ENCODE peak calls at places on chromosomes 1 and 21, in six cellular contexts. One of them, this sample, is unnamed.

GRCh38 chr1:205719762-205720161 is 30.2 kb downstream of the NUCKS1 start:
- DNase-seq in suprapubic skin: no peak
- DNase-seq in stimulated activated CD8-positive, alpha-beta memory T cell treated with anti-CD3 and anti-CD28 coated beads, Interleukin-15, amount 100 ng/mL, for 1 hour: no peak
- DNase-seq in SHP77: no peak
- DNase-seq in astrocyte: no peak
- DNase-seq in amygdala: no peak
- DNase-seq in this sample: no peak

GRCh38 chr1:184482113-184482512 is 95.3 kb downstream of the C1orf21 start:
- DNase-seq in suprapubic skin: peak
- DNase-seq in stimulated activated CD8-positive, alpha-beta memory T cell treated with anti-CD3 and anti-CD28 coated beads, Interleukin-15, amount 100 ng/mL, for 1 hour: no peak
- DNase-seq in SHP77: no peak
- DNase-seq in astrocyte: no peak
- DNase-seq in amygdala: no peak
- DNase-seq in this sample: no peak

GRCh38 chr21:25952306-25952705 is 217.5 kb downstream of the GABPA start:
- DNase-seq in suprapubic skin: no peak
- DNase-seq in stimulated activated CD8-positive, alpha-beta memory T cell treated with anti-CD3 and anti-CD28 coated beads, Interleukin-15, amount 100 ng/mL, for 1 hour: no peak
- DNase-seq in SHP77: no peak
- DNase-seq in astrocyte: no peak
- DNase-seq in amygdala: no peak
- DNase-seq in this sample: no peak

GRCh38 chr1:205977348-205978014 is 25.7 kb downstream of the RAB7B start:
- DNase-seq in suprapubic skin: no peak
- DNase-seq in stimulated activated CD8-positive, alpha-beta memory T cell treated with anti-CD3 and anti-CD28 coated beads, Interleukin-15, amount 100 ng/mL, for 1 hour: peak
- DNase-seq in SHP77: peak
- DNase-seq in astrocyte: peak
- DNase-seq in amygdala: peak
- DNase-seq in this sample: peak

GRCh38 chr1:222792744-222793143 is 22.1 kb upstream of the DISP1 start:
- DNase-seq in suprapubic skin: no peak
- DNase-seq in stimulated activated CD8-positive, alpha-beta memory T cell treated with anti-CD3 and anti-CD28 coated beads, Interleukin-15, amount 100 ng/mL, for 1 hour: no peak
- DNase-seq in SHP77: no peak
- DNase-seq in astrocyte: no peak
- DNase-seq in amygdala: no peak
- DNase-seq in this sample: no peak

GRCh38 chr1:22619808-22620207 is 16.6 kb upstream of the C1QA start:
- DNase-seq in suprapubic skin: no peak
- DNase-seq in stimulated activated CD8-positive, alpha-beta memory T cell treated with anti-CD3 and anti-CD28 coated beads, Interleukin-15, amount 100 ng/mL, for 1 hour: no peak
- DNase-seq in SHP77: no peak
- DNase-seq in astrocyte: no peak
- DNase-seq in amygdala: no peak
- DNase-seq in this sample: no peak

GRCh38 chr1:1185101-1185765 is 11.6 kb downstream of the TTLL10 start:
- DNase-seq in suprapubic skin: no peak
- DNase-seq in stimulated activated CD8-positive, alpha-beta memory T cell treated with anti-CD3 and anti-CD28 coated beads, Interleukin-15, amount 100 ng/mL, for 1 hour: no peak
- DNase-seq in SHP77: peak
- DNase-seq in astrocyte: no peak
- DNase-seq in amygdala: peak
- DNase-seq in this sample: no peak

GRCh38 chr1:16276302-16277020 is 39.5 kb upstream of the CPLANE2 start:
- DNase-seq in suprapubic skin: no peak
- DNase-seq in stimulated activated CD8-positive, alpha-beta memory T cell treated with anti-CD3 and anti-CD28 coated beads, Interleukin-15, amount 100 ng/mL, for 1 hour: no peak
- DNase-seq in SHP77: no peak
- DNase-seq in astrocyte: no peak
- DNase-seq in amygdala: no peak
- DNase-seq in this sample: no peak

GRCh38 chr1:28134651-28135207 is 41.8 kb downstream of the PTAFR start:
- DNase-seq in suprapubic skin: no peak
- DNase-seq in stimulated activated CD8-positive, alpha-beta memory T cell treated with anti-CD3 and anti-CD28 coated beads, Interleukin-15, amount 100 ng/mL, for 1 hour: no peak
- DNase-seq in SHP77: no peak
- DNase-seq in astrocyte: no peak
- DNase-seq in amygdala: no peak
- DNase-seq in this sample: no peak

GRCh38 chr1:212162635-212163034 is 122.6 kb upstream of the PPP2R5A start:
- DNase-seq in suprapubic skin: no peak
- DNase-seq in stimulated activated CD8-positive, alpha-beta memory T cell treated with anti-CD3 and anti-CD28 coated beads, Interleukin-15, amount 100 ng/mL, for 1 hour: no peak
- DNase-seq in SHP77: peak
- DNase-seq in astrocyte: peak
- DNase-seq in amygdala: no peak
- DNase-seq in this sample: peak

GRCh38 chr1:198179556-198179981 is 22.8 kb downstream of the NEK7 start:
- DNase-seq in suprapubic skin: no peak
- DNase-seq in stimulated activated CD8-positive, alpha-beta memory T cell treated with anti-CD3 and anti-CD28 coated beads, Interleukin-15, amount 100 ng/mL, for 1 hour: no peak
- DNase-seq in SHP77: no peak
- DNase-seq in astrocyte: peak
- DNase-seq in amygdala: no peak
- DNase-seq in this sample: no peak

GRCh38 chr1:54846301-54846700 is 40.7 kb downstream of the DHCR24 start:
- DNase-seq in suprapubic skin: no peak
- DNase-seq in stimulated activated CD8-positive, alpha-beta memory T cell treated with anti-CD3 and anti-CD28 coated beads, Interleukin-15, amount 100 ng/mL, for 1 hour: no peak
- DNase-seq in SHP77: no peak
- DNase-seq in astrocyte: no peak
- DNase-seq in amygdala: no peak
- DNase-seq in this sample: no peak

GRCh38 chr1:76240321-76240720 is 165.8 kb downstream of the ST6GALNAC3 start:
- DNase-seq in suprapubic skin: no peak
- DNase-seq in stimulated activated CD8-positive, alpha-beta memory T cell treated with anti-CD3 and anti-CD28 coated beads, Interleukin-15, amount 100 ng/mL, for 1 hour: no peak
- DNase-seq in SHP77: no peak
- DNase-seq in astrocyte: peak
- DNase-seq in amygdala: no peak
- DNase-seq in this sample: no peak

GRCh38 chr1:214338212-214338611 is 57.3 kb downstream of the SMYD2 start:
- DNase-seq in suprapubic skin: no peak
- DNase-seq in stimulated activated CD8-positive, alpha-beta memory T cell treated with anti-CD3 and anti-CD28 coated beads, Interleukin-15, amount 100 ng/mL, for 1 hour: no peak
- DNase-seq in SHP77: no peak
- DNase-seq in astrocyte: no peak
- DNase-seq in amygdala: no peak
- DNase-seq in this sample: no peak

GRCh38 chr1:43302721-43303476 is 2.1 kb downstream of the TIE1 start:
- DNase-seq in suprapubic skin: no peak
- DNase-seq in stimulated activated CD8-positive, alpha-beta memory T cell treated with anti-CD3 and anti-CD28 coated beads, Interleukin-15, amount 100 ng/mL, for 1 hour: no peak
- DNase-seq in SHP77: no peak
- DNase-seq in astrocyte: peak
- DNase-seq in amygdala: no peak
- DNase-seq in this sample: no peak

GRCh38 chr1:2506007-2506860 is 20.2 kb downstream of the PANK4 start:
- DNase-seq in suprapubic skin: no peak
- DNase-seq in stimulated activated CD8-positive, alpha-beta memory T cell treated with anti-CD3 and anti-CD28 coated beads, Interleukin-15, amount 100 ng/mL, for 1 hour: no peak
- DNase-seq in SHP77: no peak
- DNase-seq in astrocyte: no peak
- DNase-seq in amygdala: no peak
- DNase-seq in this sample: no peak

GRCh38 chr1:51953079-51953478 is 37.4 kb downstream of the RAB3B start:
- DNase-seq in suprapubic skin: no peak
- DNase-seq in stimulated activated CD8-positive, alpha-beta memory T cell treated with anti-CD3 and anti-CD28 coated beads, Interleukin-15, amount 100 ng/mL, for 1 hour: no peak
- DNase-seq in SHP77: no peak
- DNase-seq in astrocyte: no peak
- DNase-seq in amygdala: no peak
- DNase-seq in this sample: no peak

GRCh38 chr1:154418062-154418897 is 13.1 kb downstream of the IL6R start:
- DNase-seq in suprapubic skin: no peak
- DNase-seq in stimulated activated CD8-positive, alpha-beta memory T cell treated with anti-CD3 and anti-CD28 coated beads, Interleukin-15, amount 100 ng/mL, for 1 hour: no peak
- DNase-seq in SHP77: peak
- DNase-seq in astrocyte: peak
- DNase-seq in amygdala: no peak
- DNase-seq in this sample: no peak

GRCh38 chr1:156126043-156126700 is 11.7 kb downstream of the LMNA start:
- DNase-seq in suprapubic skin: peak
- DNase-seq in stimulated activated CD8-positive, alpha-beta memory T cell treated with anti-CD3 and anti-CD28 coated beads, Interleukin-15, amount 100 ng/mL, for 1 hour: no peak
- DNase-seq in SHP77: peak
- DNase-seq in astrocyte: peak
- DNase-seq in amygdala: peak
- DNase-seq in this sample: peak

GRCh38 chr1:114632427-114632826 is 37.4 kb downstream of the DENND2C start:
- DNase-seq in suprapubic skin: no peak
- DNase-seq in stimulated activated CD8-positive, alpha-beta memory T cell treated with anti-CD3 and anti-CD28 coated beads, Interleukin-15, amount 100 ng/mL, for 1 hour: no peak
- DNase-seq in SHP77: no peak
- DNase-seq in astrocyte: no peak
- DNase-seq in amygdala: no peak
- DNase-seq in this sample: no peak

GRCh38 chr1:185054365-185055060 is 9.2 kb downstream of the RNF2 start:
- DNase-seq in suprapubic skin: no peak
- DNase-seq in stimulated activated CD8-positive, alpha-beta memory T cell treated with anti-CD3 and anti-CD28 coated beads, Interleukin-15, amount 100 ng/mL, for 1 hour: no peak
- DNase-seq in SHP77: no peak
- DNase-seq in astrocyte: no peak
- DNase-seq in amygdala: no peak
- DNase-seq in this sample: no peak

GRCh38 chr21:29953072-29953471 is 13.3 kb upstream of the GRIK1 start:
- DNase-seq in suprapubic skin: no peak
- DNase-seq in stimulated activated CD8-positive, alpha-beta memory T cell treated with anti-CD3 and anti-CD28 coated beads, Interleukin-15, amount 100 ng/mL, for 1 hour: no peak
- DNase-seq in SHP77: no peak
- DNase-seq in astrocyte: no peak
- DNase-seq in amygdala: no peak
- DNase-seq in this sample: no peak

GRCh38 chr1:154607084-154607747 is 770 bp downstream of the ADAR start:
- DNase-seq in suprapubic skin: no peak
- DNase-seq in stimulated activated CD8-positive, alpha-beta memory T cell treated with anti-CD3 and anti-CD28 coated beads, Interleukin-15, amount 100 ng/mL, for 1 hour: peak
- DNase-seq in SHP77: peak
- DNase-seq in astrocyte: peak
- DNase-seq in amygdala: no peak
- DNase-seq in this sample: no peak

GRCh38 chr1:229139320-229139719 is 131.6 kb upstream of the RAB4A start:
- DNase-seq in suprapubic skin: no peak
- DNase-seq in stimulated activated CD8-positive, alpha-beta memory T cell treated with anti-CD3 and anti-CD28 coated beads, Interleukin-15, amount 100 ng/mL, for 1 hour: no peak
- DNase-seq in SHP77: no peak
- DNase-seq in astrocyte: no peak
- DNase-seq in amygdala: no peak
- DNase-seq in this sample: no peak